ENCODE peak calls at places on chromosomes 4 and X, in four cellular contexts. J, N, U and M are unnamed samples.

GRCh38 chrX:151688695-151689094 is 6.6 kb upstream of the PRRG3 start:
- DNase-seq in N (no peak), J (no peak), U (no peak), M (no peak)

GRCh38 chr4:173269280-173269679 is 64.9 kb downstream of the HMGB2 start:
- DNase-seq in N (peak; percentile 39), U (no peak), J (no peak), M (no peak)

GRCh38 chr4:101279377-101279871 is 67.9 kb downstream of the PPP3CA start:
- DNase-seq in U (peak; percentile 63), N (no peak), J (peak; percentile 95), M (no peak)

GRCh38 chrX:34734383-34734782 is 77.3 kb upstream of the TMEM47 start:
- DNase-seq in J (peak; percentile 44), N (no peak), U (no peak), M (no peak)

GRCh38 chrX:9677098-9677739 is 88.4 kb downstream of the GPR143 start:
- DNase-seq in N (no peak), U (no peak), J (peak; percentile 14), M (no peak)

GRCh38 chr4:6674500-6675149 is 19.1 kb upstream of the S100P start:
- DNase-seq in N (peak; percentile 24), J (peak; percentile 61), U (no peak), M (no peak)

GRCh38 chr4:128924951-128925350 is 115.5 kb downstream of the JADE1 start:
- DNase-seq in J (peak; percentile 2), U (no peak), N (no peak), M (no peak)

GRCh38 chrX:8033175-8033574 is 106.0 kb upstream of the PNPLA4 start:
- DNase-seq in U (no peak), N (no peak), J (no peak), M (no peak)

GRCh38 chr4:145815626-145816025 is 123.0 kb downstream of the ZNF827 start:
- DNase-seq in J (no peak), U (no peak), N (no peak), M (no peak)

GRCh38 chr4:2365913-2366210 is 52.6 kb downstream of the ZFYVE28 start:
- DNase-seq in U (no peak), J (no peak), N (no peak), M (no peak)

GRCh38 chr4:155675709-155676429 is 9.2 kb downstream of the GUCY1A1 start:
- DNase-seq in U (no peak), N (no peak), J (no peak), M (no peak)

DNA sequence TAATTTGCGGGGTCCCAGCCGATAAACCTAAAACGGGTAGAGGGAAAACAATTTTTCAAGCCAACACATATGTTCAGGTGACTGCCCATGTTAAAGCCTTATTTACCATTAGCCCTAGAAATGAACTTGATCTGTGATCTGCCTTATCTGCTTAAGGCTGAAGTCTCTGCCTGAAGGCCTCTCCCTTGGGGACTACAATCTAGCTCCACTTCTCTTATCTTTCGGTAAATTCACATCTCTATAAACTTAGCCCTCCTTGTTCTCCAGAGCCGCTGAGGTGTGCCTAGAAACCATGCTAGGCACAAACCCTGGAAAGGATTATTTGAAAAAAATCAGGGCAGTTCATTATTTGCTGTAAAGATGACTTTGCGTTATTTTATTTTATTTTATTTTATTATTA is 158.7 kb downstream of the CAMK2D start:
- DNase-seq in J (no peak), U (no peak), N (no peak), M (no peak)
- TF ChIP-seq CTCF in J (no peak), U (no peak), N (no peak), M (no peak)

GRCh38 chr4:108287834-108288413 is 119.2 kb upstream of the LEF1 start:
- DNase-seq in J (no peak), N (no peak), U (no peak), M (no peak)

GRCh38 chr4:108292229-108292628 is 123.5 kb upstream of the LEF1 start:
- DNase-seq in N (no peak), U (no peak), J (no peak), M (no peak)

GRCh38 chr4:108291137-108291536 is 122.4 kb upstream of the LEF1 start:
- DNase-seq in U (no peak), N (no peak), J (no peak), M (no peak)
- H3K4me3 ChIP-seq in U (no peak overlapping the region), N (no peak overlapping the region), J (no peak overlapping the region), M (no peak overlapping the region)

DNA sequence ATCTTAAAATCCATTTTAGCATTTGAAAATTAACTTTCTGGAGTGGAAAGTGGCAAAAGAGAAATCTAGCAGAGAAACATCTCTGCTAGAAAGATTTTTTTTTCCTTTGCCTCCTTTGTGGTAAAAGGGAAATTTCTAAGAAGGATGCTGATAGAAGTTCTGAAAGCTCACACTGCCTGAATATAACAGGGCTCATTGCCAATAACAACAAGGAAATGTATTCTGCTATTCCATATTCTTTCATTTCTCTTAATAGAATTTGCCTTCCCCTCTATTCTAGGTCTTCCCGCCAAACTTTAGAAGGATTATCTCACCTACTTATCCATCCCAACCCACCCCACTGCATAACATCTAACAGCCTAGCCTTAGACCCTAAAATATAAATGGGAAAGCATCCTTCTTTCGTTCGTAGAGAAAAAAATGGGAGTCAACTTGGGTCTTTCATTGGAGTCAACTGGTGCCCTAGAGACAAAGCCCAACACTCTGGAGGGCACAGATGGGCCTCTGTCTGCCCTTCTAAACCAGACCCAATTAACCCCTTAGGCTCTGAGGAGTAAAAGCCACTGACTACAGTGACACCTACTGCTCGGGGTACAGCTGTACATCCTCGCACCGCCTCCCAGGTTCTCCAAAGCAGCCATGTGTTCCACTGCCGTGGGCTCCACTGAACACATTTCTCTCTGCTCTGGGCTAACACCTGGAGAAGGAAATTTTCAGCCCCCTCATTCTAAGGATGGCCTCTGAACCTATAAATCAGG is 103.9 kb downstream of the MAML3 start:
- DNase-seq in J (peak; percentile 70), N (peak; percentile 39), U (no peak), M (no peak)
- TF ChIP-seq CTCF in J (peak; percentile 77), N (peak; percentile 43), U (peak; percentile 23), M (peak; percentile 28)

DNA sequence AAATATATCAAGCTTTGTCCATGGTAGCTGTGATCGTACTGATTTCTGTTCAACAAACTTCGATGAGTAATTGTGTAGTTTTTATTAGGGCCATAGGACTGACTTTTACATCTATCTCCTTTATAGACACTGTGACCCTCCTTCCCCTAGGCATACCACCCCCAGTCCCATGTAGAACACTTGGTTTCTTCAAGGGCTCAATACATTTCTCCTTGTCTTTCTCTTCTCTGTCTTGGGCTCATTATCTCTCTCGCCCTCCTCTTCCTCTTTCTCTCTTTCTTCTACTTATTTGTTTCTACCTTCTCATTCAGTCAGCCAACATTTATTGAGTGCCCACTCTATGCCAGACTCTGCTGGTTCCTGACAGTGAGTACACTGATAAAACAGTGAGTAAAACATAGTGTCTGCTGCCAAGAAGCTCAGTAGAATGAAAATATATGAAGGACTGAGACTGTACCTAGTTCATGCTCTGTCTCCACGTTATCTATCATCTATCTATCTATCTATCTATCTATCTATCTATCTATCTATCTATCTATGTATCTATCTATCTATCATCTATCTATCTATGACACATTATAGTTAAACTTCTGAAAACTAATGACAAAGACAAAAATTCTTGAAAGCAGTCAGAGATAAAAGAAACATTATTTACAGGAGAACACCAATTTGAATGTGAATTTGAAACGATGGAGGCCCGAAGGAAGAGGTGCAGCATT is 122.8 kb downstream of the RBMX2 start:
- DNase-seq in J (no peak), U (no peak), N (no peak), M (no peak)
- H3K4me3 ChIP-seq in J (no peak overlapping the region), U (peak overlapping the region; percentile 47), N (peak overlapping the region; percentile 38), M (peak overlapping the region; percentile 61)

GRCh38 chrX:153687121-153688039 is at the start of gene SLC6A8:
- DNase-seq in J (peak; percentile 53), U (peak; percentile 75), N (peak; percentile 68), M (peak; percentile 78)
- TF ChIP-seq CTCF in J (peak; percentile 37), U (peak; percentile 32), N (no peak), M (peak; percentile 62)